ENCODE peak calls at places on chromosome 2, in seven cellular contexts. D is IMR-90, R is neuronal stem cell, O is H9, C is trophoblast cell, F is H1, L is mesenchymal stem cell. A is an unnamed sample.

GRCh38 chr2:241901500-241902351 is 32.2 kb downstream of the RTP5 start:
- DNase-seq in D (no peak), F (peak), L (peak), O (peak), R (no peak), C (peak), A (peak)

GRCh38 chr2:233093721-233094120 is 33.6 kb downstream of the INPP5D start:
- DNase-seq in L (no peak), D (no peak), O (no peak), F (no peak), R (no peak), C (no peak), A (no peak)

GRCh38 chr2:167293172-167293781 is 405.0 kb downstream of the XIRP2 start:
- DNase-seq in R (peak), L (peak), C (peak), D (peak), O (peak), F (peak), A (peak)

GRCh38 chr2:70748002-70748779 is 19.8 kb downstream of the ADD2 start:
- DNase-seq in D (no peak), F (peak), L (no peak), C (peak), R (no peak), O (no peak), A (peak)

GRCh38 chr2:234266952-234267351 is 216.4 kb downstream of the SPP2 start:
- DNase-seq in O (no peak), L (no peak), R (no peak), C (no peak), D (no peak), F (no peak), A (no peak)

GRCh38 chr2:231181848-231182247 is 16.6 kb upstream of the ARMC9 start:
- DNase-seq in F (no peak), O (no peak), L (peak), D (peak), C (peak), R (no peak), A (peak)

GRCh38 chr2:17171446-17172049 is 346.7 kb downstream of the RAD51AP2 start:
- DNase-seq in L (peak), F (peak), R (peak), D (peak), C (peak), O (peak), A (peak)

GRCh38 chr2:118165595-118165994 is 77.3 kb downstream of the INSIG2 start:
- DNase-seq in C (no peak), D (no peak), O (no peak), R (no peak), L (no peak), F (no peak), A (no peak)

GRCh38 chr2:62724886-62725711 is 19.6 kb downstream of the EHBP1 start:
- DNase-seq in R (no peak), C (no peak), F (peak), O (peak), L (no peak), D (no peak), A (peak)

GRCh38 chr2:111910609-111911277 is 12.3 kb downstream of the MERTK start:
- DNase-seq in C (no peak), F (no peak), R (no peak), L (no peak), D (no peak), O (no peak), A (no peak)

GRCh38 chr2:27954771-27955384 is 64.3 kb downstream of the BABAM2 start:
- DNase-seq in L (peak), D (peak), F (no peak), O (no peak), R (no peak), C (peak), A (no peak)

GRCh38 chr2:163717993-163718680 is 17.7 kb downstream of the FIGN start:
- DNase-seq in R (no peak), C (no peak), D (no peak), L (peak), F (no peak), O (no peak), A (peak)

GRCh38 chr2:205733648-205734047 is 51.3 kb downstream of the NRP2 start:
- DNase-seq in O (peak), D (no peak), C (no peak), R (peak), F (no peak), L (no peak), A (peak)

GRCh38 chr2:8636041-8636491 is 45.8 kb upstream of the ID2 start:
- DNase-seq in D (peak), R (peak), F (no peak), O (no peak), L (peak), C (no peak), A (peak)

GRCh38 chr2:181306785-181307184 is 150.4 kb upstream of the ITGA4 start:
- DNase-seq in D (peak), C (no peak), F (no peak), R (no peak), O (no peak), L (peak), A (no peak)

GRCh38 chr2:239312741-239313246 is 88.0 kb downstream of the HDAC4 start:
- DNase-seq in L (no peak), D (no peak), O (no peak), R (no peak), C (no peak), F (peak), A (no peak)

GRCh38 chr2:118121101-118121500 is 32.8 kb downstream of the INSIG2 start:
- DNase-seq in L (no peak), R (no peak), C (no peak), F (no peak), D (no peak), O (no peak), A (no peak)

DNA sequence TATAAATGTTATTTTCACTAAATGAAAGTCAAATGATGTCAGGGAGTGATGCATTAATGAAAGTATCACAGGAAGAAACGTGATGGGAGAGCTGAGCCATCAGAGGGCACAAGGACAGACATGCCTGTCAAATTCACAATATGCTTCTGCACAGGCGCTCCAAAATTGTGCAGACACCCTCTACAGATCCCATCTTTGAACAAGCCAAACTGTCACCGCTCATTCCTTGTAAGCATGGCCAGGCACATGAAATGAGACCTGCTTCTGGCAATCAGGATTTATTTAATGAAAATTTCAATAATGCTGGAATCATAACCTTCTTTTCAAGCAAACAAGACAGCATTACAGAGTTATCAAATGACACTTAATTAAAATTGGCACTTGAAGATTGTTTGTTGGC is 20.4 kb upstream of the FSHR start:
- DNase-seq in L (no peak), F (no peak), R (no peak), D (no peak), C (no peak), O (no peak), A (no peak)
- H4K8ac ChIP-seq in L (no peak), F (no peak), R (no peak), D (no peak), C (no peak), O (no peak), A (no peak)

GRCh38 chr2:85428343-85428881 is 9.9 kb downstream of the SH2D6 start:
- DNase-seq in O (no peak), R (no peak), C (peak), D (no peak), F (no peak), L (no peak), A (no peak)
- H4K8ac ChIP-seq in O (no peak), R (no peak), C (no peak), D (no peak), F (no peak), L (no peak), A (no peak)

DNA sequence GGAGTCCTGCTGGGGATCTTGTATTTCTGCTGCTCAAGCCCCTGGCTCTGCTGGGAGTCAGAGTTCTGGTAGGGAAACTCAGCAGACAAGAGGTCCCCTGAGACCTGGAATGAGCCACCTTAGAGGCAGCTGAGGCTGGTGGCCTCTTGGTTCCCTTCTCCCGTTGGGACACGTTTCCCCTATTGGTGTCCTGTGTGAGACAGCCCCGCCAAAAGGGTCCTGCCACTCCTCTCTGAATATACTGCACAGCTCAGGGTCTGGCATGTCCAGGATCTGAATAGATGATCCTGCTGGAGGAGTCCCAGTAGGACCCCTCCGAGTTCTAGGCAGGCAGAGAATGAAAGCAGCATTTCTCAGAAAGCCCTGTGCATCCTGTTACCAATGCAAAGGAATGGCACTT is 2.0 kb upstream of the RALB start:
- DNase-seq in D (no peak), L (no peak), O (no peak), R (no peak), F (no peak), C (no peak), A (no peak)
- H4K8ac ChIP-seq in D (no peak), L (no peak), O (no peak), R (no peak), F (no peak), C (no peak), A (no peak)

GRCh38 chr2:224577541-224577940 is 7.6 kb downstream of the CUL3 start:
- DNase-seq in R (no peak), D (no peak), L (no peak), O (no peak), C (no peak), F (no peak), A (no peak)
- H4K8ac ChIP-seq in R (no peak), D (no peak), L (no peak), O (no peak), C (no peak), F (no peak), A (no peak)

DNA sequence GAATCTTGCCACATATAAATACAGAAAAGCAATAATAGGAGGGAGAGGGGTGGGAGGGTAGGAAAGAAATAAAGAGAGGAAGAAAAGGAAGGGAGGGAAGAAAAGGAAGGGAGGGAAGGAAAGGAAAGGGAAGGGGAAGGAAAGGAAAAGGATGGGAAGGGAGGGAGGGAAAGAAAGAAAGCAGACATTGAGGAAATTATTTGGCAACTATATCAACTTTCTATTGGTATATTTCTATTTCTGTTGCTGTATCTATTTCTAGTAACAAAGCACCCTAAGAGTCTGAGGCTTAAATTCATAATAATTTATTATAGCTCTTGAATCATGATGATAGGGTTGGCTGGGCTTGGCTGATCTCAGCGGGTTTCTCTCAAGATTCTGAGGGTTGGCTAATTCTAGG is 648.0 kb downstream of the CCDC85A start:
- DNase-seq in C (no peak), D (no peak), R (no peak), L (no peak), F (no peak), O (no peak), A (no peak)
- H4K8ac ChIP-seq in C (no peak), D (no peak), R (no peak), L (no peak), F (no peak), O (no peak), A (no peak)

GRCh38 chr2:11936761-11937160 is 190.3 kb downstream of the LPIN1 start:
- DNase-seq in D (no peak), C (no peak), R (no peak), L (no peak), O (no peak), F (no peak), A (no peak)
- H4K8ac ChIP-seq in D (no peak), C (no peak), R (no peak), L (no peak), O (no peak), F (no peak), A (no peak)